ENCODE peak calls at places on chromosome 3, in nine cellular contexts. U is H9, M is IMR-90, G is mammary epithelial cell, B is astrocyte, P is neuronal stem cell, T is adipocyte, I is H1, H is fibroblast of lung. V is an unnamed sample.

GRCh38 chr3:138459619-138460535 is 25.5 kb downstream of the ESYT3 start:
- DNase-seq in U (peak; percentile 41), M (no peak), G (no peak), B (no peak), P (no peak), T (no peak), I (peak; percentile 42), H (no peak), V (no peak)

GRCh38 chr3:176431986-176432385 is 765.3 kb downstream of the TBL1XR1 start:
- DNase-seq in U (no peak), M (peak; percentile 23), G (no peak), B (peak; percentile 31), P (no peak), T (no peak), I (no peak), H (no peak), V (no peak)

GRCh38 chr3:52453496-52454234 is at the start of gene TNNC1:
- DNase-seq in U (peak; percentile 75), M (no peak), G (no peak), B (no peak), P (no peak), T (no peak), I (no peak), H (no peak), V (no peak)

GRCh38 chr3:156180077-156180476 is 59.7 kb downstream of the KCNAB1 start:
- DNase-seq in U (no peak), M (peak; percentile 68), G (peak; percentile 52), B (peak; percentile 79), P (no peak), T (no peak), I (no peak), H (peak; percentile 33), V (no peak)

GRCh38 chr3:195249858-195250464 is 21.0 kb downstream of the XXYLT1 start:
- DNase-seq in U (no peak), M (no peak), G (no peak), B (no peak), P (no peak), T (no peak), I (peak; percentile 41), H (no peak), V (no peak)

GRCh38 chr3:52246264-52246620 is 683 bp downstream of the PPM1M start:
- DNase-seq in U (no peak), M (no peak), G (no peak), B (no peak), P (no peak), T (no peak), I (no peak), H (no peak), V (no peak)

GRCh38 chr3:101574388-101575156 is 592 bp downstream of the PCNP start:
- DNase-seq in U (peak; percentile 48), M (peak; percentile 62), G (no peak), B (peak; percentile 54), P (peak; percentile 17), T (peak; percentile 80), I (peak; percentile 73), H (peak; percentile 61), V (peak; percentile 11)

GRCh38 chr3:124772081-124772831 is 42.0 kb downstream of the UMPS start:
- DNase-seq in U (no peak), M (peak; percentile 70), G (no peak), B (peak; percentile 70), P (no peak), T (peak; percentile 74), I (no peak), H (peak; percentile 68), V (no peak)

GRCh38 chr3:46512191-46512590 is 14.4 kb downstream of the RTP3 start:
- DNase-seq in U (no peak), M (no peak), G (no peak), B (no peak), P (no peak), T (no peak), I (no peak), H (no peak), V (no peak)

GRCh38 chr3:43405888-43406636 is 119.7 kb downstream of the SNRK start:
- DNase-seq in U (no peak), M (peak; percentile 92), G (no peak), B (peak; percentile 80), P (no peak), T (no peak), I (no peak), H (peak; percentile 92), V (no peak)

GRCh38 chr3:13894812-13895154 is 14.9 kb upstream of the WNT7A start:
- DNase-seq in U (no peak), M (no peak), G (no peak), B (no peak), P (no peak), T (no peak), I (no peak), H (no peak), V (no peak)

GRCh38 chr3:127427666-127428065 is 139.8 kb upstream of the PRR20G start:
- DNase-seq in U (peak; percentile 19), M (no peak), G (peak; percentile 15), B (no peak), P (no peak), T (no peak), I (peak; percentile 41), H (no peak), V (no peak)

GRCh38 chr3:132536442-132537153 is 60.5 kb upstream of the ACKR4 start:
- DNase-seq in U (no peak), M (peak; percentile 18), G (no peak), B (peak; percentile 13), P (no peak), T (no peak), I (no peak), H (no peak), V (no peak)

GRCh38 chr3:195102609-195103467 is 168.1 kb downstream of the XXYLT1 start:
- DNase-seq in U (no peak), M (peak; percentile 98), G (peak; percentile 91), B (peak; percentile 93), P (no peak), T (peak; percentile 91), I (no peak), H (peak; percentile 95), V (no peak)

GRCh38 chr3:125683067-125683844 is 88.0 kb upstream of the OSBPL11 start:
- DNase-seq in U (no peak), M (no peak), G (no peak), B (no peak), P (no peak), T (no peak), I (no peak), H (no peak), V (no peak)

DNA sequence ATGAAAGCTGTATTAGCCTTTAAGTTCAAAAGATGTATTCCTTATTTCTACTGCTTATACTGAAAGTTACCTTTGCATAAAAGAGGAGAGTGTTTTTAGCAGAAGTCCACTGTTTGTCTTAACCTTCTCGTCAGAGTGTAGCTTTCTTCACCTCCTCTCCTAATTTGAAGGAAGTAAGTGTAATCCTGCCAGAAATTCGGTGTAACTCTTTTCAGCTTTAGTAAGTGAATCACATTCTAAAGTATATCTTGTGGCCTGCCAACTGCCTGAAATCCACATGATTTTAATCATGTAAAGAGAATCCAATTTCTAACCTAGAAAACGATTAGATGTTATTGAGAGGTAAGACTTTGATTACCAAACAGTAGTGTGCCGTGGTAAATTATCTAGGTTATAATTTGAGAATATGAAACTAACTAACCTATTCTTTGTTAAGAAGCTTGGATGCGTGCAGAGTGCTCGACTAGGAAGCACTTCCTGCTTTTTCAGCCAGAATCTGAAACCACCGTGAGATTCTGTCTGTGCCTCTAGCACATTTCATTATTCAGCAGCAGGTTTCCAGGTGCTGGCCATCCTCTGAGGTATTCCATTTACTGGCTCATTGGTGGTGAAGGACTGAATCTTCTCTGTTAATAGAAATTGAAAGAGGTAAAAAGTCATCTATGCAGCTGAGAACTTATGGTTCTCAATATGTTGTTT is 7.5 kb downstream of the GYG1 start:
- DNase-seq in U (no peak), M (peak; percentile 39), G (peak; percentile 45), B (no peak), P (no peak), T (no peak), I (no peak), H (no peak), V (no peak)
- H3K9ac ChIP-seq in U (no peak overlapping the region), M (peak overlapping the region; percentile 46), G (no peak overlapping the region), B (no peak overlapping the region), P (no peak overlapping the region), T (peak overlapping the region; percentile 58), I (no peak overlapping the region), H (no peak overlapping the region), V (no peak overlapping the region)

DNA sequence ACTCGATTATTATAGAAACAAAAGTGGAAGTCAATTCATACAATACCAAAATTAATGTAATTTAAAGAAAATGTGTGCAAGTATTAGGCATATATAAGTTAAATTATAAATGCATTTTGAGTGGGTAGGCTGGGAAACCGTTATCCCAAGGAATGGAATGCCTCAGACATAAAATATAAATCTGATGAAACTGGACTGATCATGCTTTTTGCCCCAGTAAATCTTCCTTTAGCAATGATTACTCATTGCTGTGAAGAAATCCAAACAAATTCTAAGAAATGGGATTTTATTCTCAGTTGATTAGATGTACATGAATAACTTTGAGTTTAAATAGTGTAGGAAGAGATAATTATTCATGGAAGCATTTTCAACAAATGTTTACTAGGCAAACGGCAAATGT is 185.5 kb upstream of the KCNMB2 start:
- DNase-seq in U (no peak), M (peak; percentile 58), G (no peak), B (no peak), P (no peak), T (peak; percentile 62), I (no peak), H (peak; percentile 53), V (no peak)
- H3K9ac ChIP-seq in U (no peak overlapping the region), M (no peak overlapping the region), G (no peak overlapping the region), B (no peak overlapping the region), P (no peak overlapping the region), T (peak overlapping the region; percentile 78), I (no peak overlapping the region), H (no peak overlapping the region), V (no peak overlapping the region)

DNA sequence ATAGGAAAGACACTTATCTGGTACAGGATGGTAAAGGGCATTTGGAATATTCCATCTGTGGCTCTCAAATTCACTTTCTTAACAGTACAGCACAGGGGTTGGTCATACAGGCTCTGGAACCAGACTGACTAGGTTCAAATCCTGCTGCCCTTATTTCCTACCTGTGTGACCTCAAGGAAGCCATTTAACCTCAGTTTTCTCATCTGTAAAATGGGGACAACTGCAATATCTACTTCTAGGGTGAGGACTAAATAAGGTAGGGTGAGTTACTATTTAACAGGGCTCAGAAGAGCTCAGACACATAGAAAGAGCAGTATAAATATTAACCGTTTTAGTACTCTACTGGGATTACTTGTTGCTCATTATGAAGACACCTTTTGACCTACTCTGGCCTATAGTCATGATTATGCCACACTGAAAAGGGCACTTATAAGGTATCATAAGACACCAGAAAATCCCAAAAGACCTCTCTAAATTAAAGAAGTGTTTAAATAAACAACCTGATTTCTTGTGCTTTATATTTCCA is 6.6 kb downstream of the RFTN1 start:
- DNase-seq in U (no peak), M (no peak), G (no peak), B (no peak), P (no peak), T (no peak), I (no peak), H (no peak), V (no peak)
- H3K9ac ChIP-seq in U (no peak overlapping the region), M (no peak overlapping the region), G (no peak overlapping the region), B (no peak overlapping the region), P (no peak overlapping the region), T (no peak overlapping the region), I (no peak overlapping the region), H (no peak overlapping the region), V (no peak overlapping the region)

DNA sequence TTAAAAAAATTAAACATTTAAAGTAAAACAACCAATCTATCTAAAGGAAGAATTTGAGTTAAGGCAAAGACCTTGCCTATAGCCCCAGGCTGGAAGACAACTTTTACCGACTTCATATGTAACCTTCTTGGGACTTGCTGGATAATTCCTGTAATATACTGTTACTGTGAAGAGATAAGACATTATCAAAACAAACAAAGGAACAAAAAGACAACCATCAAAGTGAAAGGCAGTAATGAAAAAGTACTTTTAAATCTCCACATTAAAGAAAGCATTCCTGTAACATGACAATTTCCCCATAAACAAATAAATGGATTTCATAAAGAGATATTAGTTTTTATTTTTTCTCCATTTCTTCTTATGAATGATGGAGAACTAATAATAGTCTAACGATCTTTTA is 2.4 kb downstream of the CMTM6 start:
- DNase-seq in U (no peak), M (peak; percentile 15), G (no peak), B (no peak), P (no peak), T (no peak), I (no peak), H (no peak), V (no peak)
- H3K9ac ChIP-seq in U (no peak overlapping the region), M (no peak overlapping the region), G (no peak overlapping the region), B (no peak overlapping the region), P (no peak overlapping the region), T (no peak overlapping the region), I (no peak overlapping the region), H (no peak overlapping the region), V (no peak overlapping the region)